ENCODE peak calls at places on chromosomes 12 and 14, in ten cellular contexts. N is stimulated activated CD4-positive, alpha-beta T cell treated with anti-CD3 and anti-CD28 coated beads, Interleukin-2, amount 100 ng/mL, for 48 hours; L is T-helper 9 cell; W is OCI-LY7; V is hypothalamus; G is lung; Z is upper lobe of right lung; J is bronchial epithelial cell; Y is naive B cell; I is glutamatergic neuron. H is an unnamed sample.

GRCh38 chr12:6116481-6117021 is 7.9 kb downstream of the VWF start:
- DNase-seq in N (no peak), L (no peak), W (no peak), V (no peak), G (no peak), Z (no peak), J (peak; percentile 24), Y (no peak), I (no peak), H (no peak)

GRCh38 chr12:125145196-125145595 is 80.0 kb downstream of the AACS start:
- DNase-seq in N (no peak), L (no peak), W (no peak), V (no peak), G (no peak), Z (no peak), J (no peak), Y (no peak), I (no peak), H (no peak)

GRCh38 chr12:45612044-45612794 is 117.3 kb upstream of the ARID2 start:
- DNase-seq in N (no peak), L (no peak), W (no peak), V (no peak), G (no peak), Z (no peak), J (peak; percentile 54), Y (no peak), I (no peak), H (no peak)

GRCh38 chr14:54877015-54877702 is 25.5 kb downstream of the GCH1 start:
- DNase-seq in N (no peak), L (no peak), W (no peak), V (no peak), G (no peak), Z (no peak), J (no peak), Y (no peak), I (no peak), H (no peak)

GRCh38 chr12:56223571-56224101 is 506 bp upstream of the NABP2 start:
- DNase-seq in N (no peak), L (no peak), W (no peak), V (no peak), G (no peak), Z (no peak), J (no peak), Y (no peak), I (no peak), H (no peak)

GRCh38 chr12:31317471-31318397 is 8.2 kb downstream of the SINHCAF start:
- DNase-seq in N (no peak), L (no peak), W (peak; percentile 24), V (no peak), G (no peak), Z (no peak), J (peak; percentile 22), Y (peak; percentile 11), I (no peak), H (no peak)

GRCh38 chr14:96905825-96906224 is 108.6 kb downstream of the VRK1 start:
- DNase-seq in N (no peak), L (no peak), W (no peak), V (no peak), G (no peak), Z (no peak), J (peak; percentile 18), Y (no peak), I (no peak), H (no peak)

GRCh38 chr14:56196274-56196673 is 78.1 kb downstream of the PELI2 start:
- DNase-seq in N (no peak), L (no peak), W (peak; percentile 8), V (no peak), G (no peak), Z (no peak), J (no peak), Y (no peak), I (no peak), H (no peak)

GRCh38 chr12:65900912-65901672 is 76.8 kb downstream of the HMGA2 start:
- DNase-seq in N (no peak), L (no peak), W (no peak), V (no peak), G (no peak), Z (no peak), J (no peak), Y (no peak), I (no peak), H (no peak)

GRCh38 chr14:81771876-81772275 is 238.2 kb upstream of the SEL1L start:
- DNase-seq in N (no peak), L (no peak), W (no peak), V (no peak), G (no peak), Z (no peak), J (no peak), Y (no peak), I (no peak), H (no peak)

GRCh38 chr14:64191756-64192155 is 102.4 kb downstream of the ESR2 start:
- DNase-seq in N (no peak), L (no peak), W (no peak), V (no peak), G (no peak), Z (no peak), J (peak; percentile 65), Y (no peak), I (no peak), H (no peak)

GRCh38 chr12:52794479-52795331 is 1.2 kb downstream of the KRT3 start:
- DNase-seq in N (no peak), L (no peak), W (no peak), V (no peak), G (no peak), Z (peak; percentile 26), J (peak; percentile 14), Y (no peak), I (no peak), H (no peak)

GRCh38 chr14:59582161-59582560 is 5.5 kb upstream of the CCDC175 start:
- DNase-seq in N (no peak), L (no peak), W (no peak), V (no peak), G (no peak), Z (no peak), J (no peak), Y (no peak), I (no peak), H (no peak)

GRCh38 chr14:58638231-58639205 is 756 bp downstream of the DACT1 start:
- DNase-seq in N (peak; percentile 7), L (no peak), W (no peak), V (no peak), G (no peak), Z (peak; percentile 70), J (no peak), Y (peak; percentile 39), I (peak; percentile 43), H (peak; percentile 17)

GRCh38 chr14:81946808-81947798 is 413.4 kb upstream of the SEL1L start:
- DNase-seq in N (no peak), L (no peak), W (no peak), V (no peak), G (no peak), Z (no peak), J (peak; percentile 58), Y (no peak), I (no peak), H (no peak)